ENCODE peak calls at places on chromosome 18, in ten cellular contexts. F is endothelial cell of umbilical vein, C is colonic mucosa, O is Calu3, N is lower lobe of right lung, V is D721Med, K is neural crest cell, S is fibroblast of mammary gland, L is IMR-90, W is AG10803. P is an unnamed sample.

GRCh38 chr18:79596451-79597175 is 83.0 kb upstream of the CTDP1 start:
- DNase-seq in V (no peak), F (no peak), C (no peak), O (no peak), S (no peak), W (no peak), L (no peak), K (no peak), N (peak; percentile 25), P (no peak)

GRCh38 chr18:63788447-63789096 is 13.4 kb downstream of the SERPINB7 start:
- DNase-seq in K (no peak), C (no peak), W (peak; percentile 86), O (peak; percentile 72), S (peak; percentile 95), F (peak; percentile 79), L (peak; percentile 96), V (no peak), N (no peak), P (no peak)

GRCh38 chr18:56825312-56825711 is 174.2 kb downstream of the WDR7 start:
- DNase-seq in W (no peak), F (no peak), C (no peak), L (no peak), N (no peak), O (no peak), V (no peak), S (no peak), K (no peak), P (no peak)

GRCh38 chr18:52312321-52312720 is 27.7 kb upstream of the DCC start:
- DNase-seq in S (no peak), V (no peak), C (no peak), K (no peak), L (no peak), N (no peak), W (no peak), F (no peak), O (no peak), P (no peak)

GRCh38 chr18:56913970-56914369 is 232.9 kb upstream of the BOD1L2 start:
- DNase-seq in C (no peak), N (no peak), O (no peak), W (no peak), S (no peak), L (no peak), V (no peak), F (no peak), K (no peak), P (no peak)

GRCh38 chr18:37317486-37317885 is 248.1 kb downstream of the CELF4 start:
- DNase-seq in F (no peak), W (no peak), V (no peak), O (no peak), C (no peak), L (no peak), N (no peak), K (no peak), S (no peak), P (no peak)

GRCh38 chr18:66795011-66795410 is 191.1 kb upstream of the CDH19 start:
- DNase-seq in S (no peak), K (no peak), N (no peak), W (no peak), L (no peak), F (no peak), O (no peak), C (no peak), V (no peak), P (no peak)

GRCh38 chr18:3451989-3452749 is 2.2 kb downstream of the TGIF1 start:
- DNase-seq in O (peak; percentile 53), V (no peak), C (peak; percentile 84), F (peak; percentile 70), K (peak; percentile 31), W (peak; percentile 81), S (peak; percentile 64), L (peak; percentile 69), N (peak; percentile 77), P (no peak)

GRCh38 chr18:6331872-6332271 is 82.8 kb downstream of the L3MBTL4 start:
- DNase-seq in N (no peak), O (no peak), C (no peak), K (no peak), S (no peak), L (no peak), W (no peak), F (no peak), V (no peak), P (no peak)

GRCh38 chr18:26470011-26470637 is 78.2 kb downstream of the KCTD1 start:
- DNase-seq in N (no peak), W (peak; percentile 92), F (no peak), K (no peak), C (no peak), S (peak; percentile 18), V (no peak), O (no peak), L (peak; percentile 73), P (no peak)

GRCh38 chr18:72700961-72701710 is 157.0 kb upstream of the CBLN2 start:
- DNase-seq in C (no peak), K (no peak), V (no peak), W (peak; percentile 17), N (no peak), L (peak; percentile 14), F (no peak), S (peak; percentile 26), O (no peak), P (no peak)

DNA sequence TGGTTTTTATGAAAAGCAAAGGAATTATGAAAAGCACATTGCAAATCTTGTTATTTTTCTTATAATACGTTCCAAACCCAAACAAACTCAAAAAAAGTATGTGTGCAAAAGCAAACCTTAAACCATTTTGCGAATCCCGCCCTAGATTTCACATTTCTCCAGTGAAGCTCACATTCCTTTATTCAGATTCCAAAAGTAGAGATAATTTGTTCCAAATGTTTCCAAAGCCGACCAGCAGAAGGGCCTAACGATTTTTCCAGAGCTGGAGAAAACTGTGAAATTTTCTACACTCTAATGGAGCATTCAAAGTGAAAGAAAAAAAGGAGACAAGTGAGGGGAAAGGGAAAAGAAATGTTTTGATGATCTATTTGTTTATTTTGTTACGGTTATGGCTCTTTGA is 286.5 kb upstream of the SLC14A2 start:
- DNase-seq in V (no peak), S (peak; percentile 11), K (no peak), W (peak; percentile 88), N (no peak), C (no peak), O (no peak), L (no peak), F (no peak), P (no peak)
- TF ChIP-seq CTCF in V (no peak), S (no peak), K (no peak), W (no peak), N (no peak), C (no peak), O (no peak), L (no peak), F (no peak), P (no peak)

DNA sequence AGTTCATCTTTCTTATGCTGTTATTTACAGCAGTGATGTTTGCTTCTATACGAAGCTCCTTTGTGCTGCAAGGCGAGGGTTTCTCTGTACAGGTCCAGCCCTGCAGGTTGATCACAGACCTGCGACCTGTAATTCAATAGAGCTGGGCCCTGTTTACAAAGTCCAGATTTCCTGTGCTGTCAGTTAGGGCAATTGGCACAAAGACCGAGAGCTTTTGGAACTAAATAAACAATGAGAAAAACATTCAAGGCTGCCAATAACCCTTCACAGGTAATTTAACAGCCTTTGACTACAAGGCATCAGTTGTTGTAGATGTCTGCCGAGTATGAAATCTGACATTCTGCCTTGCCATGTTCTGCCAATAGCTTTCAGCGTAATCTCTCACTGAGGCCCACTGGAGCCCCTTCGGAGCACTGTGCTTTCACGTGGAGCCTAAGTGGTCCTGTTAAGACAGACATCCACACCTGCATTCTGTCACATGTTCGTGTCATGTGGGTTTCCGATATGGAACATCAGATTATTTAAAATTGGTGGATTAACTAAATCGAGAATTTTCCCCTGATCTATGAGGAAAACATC is 232.5 kb downstream of the PTGR3 start:
- DNase-seq in N (no peak), L (no peak), C (no peak), V (no peak), K (no peak), O (no peak), F (no peak), S (no peak), W (no peak), P (no peak)
- TF ChIP-seq CTCF in N (no peak), L (no peak), C (no peak), V (no peak), K (no peak), O (no peak), F (no peak), S (no peak), W (no peak), P (no peak)

GRCh38 chr18:31679806-31680793 is 4.3 kb downstream of the B4GALT6 start:
- DNase-seq in L (no peak), N (no peak), F (peak; percentile 64), C (peak; percentile 21), V (no peak), W (no peak), S (peak; percentile 35), O (peak; percentile 19), K (no peak), P (no peak)

GRCh38 chr18:31678425-31678824 is 6.0 kb downstream of the B4GALT6 start:
- DNase-seq in K (no peak), L (no peak), V (no peak), S (no peak), N (no peak), C (no peak), W (no peak), O (no peak), F (no peak), P (no peak)

GRCh38 chr18:31683106-31683505 is 1.3 kb downstream of the B4GALT6 start:
- DNase-seq in V (no peak), K (no peak), L (no peak), W (no peak), F (no peak), O (no peak), C (no peak), N (no peak), S (no peak), P (no peak)

GRCh38 chr18:31679133-31679731 is 5.1 kb downstream of the B4GALT6 start:
- DNase-seq in V (no peak), S (peak; percentile 91), F (peak; percentile 93), N (no peak), C (peak; percentile 36), K (no peak), L (peak; percentile 46), W (peak; percentile 60), O (no peak), P (no peak)

GRCh38 chr18:31680836-31681568 is 3.4 kb downstream of the B4GALT6 start:
- DNase-seq in N (no peak), O (no peak), S (peak; percentile 18), L (no peak), V (no peak), K (no peak), C (peak; percentile 43), W (no peak), F (peak; percentile 20), P (no peak)
- TF ChIP-seq CTCF in N (no peak), O (no peak), S (no peak), L (peak; percentile 2), V (no peak), K (peak; percentile 60), C (no peak), W (no peak), F (no peak), P (no peak)

DNA sequence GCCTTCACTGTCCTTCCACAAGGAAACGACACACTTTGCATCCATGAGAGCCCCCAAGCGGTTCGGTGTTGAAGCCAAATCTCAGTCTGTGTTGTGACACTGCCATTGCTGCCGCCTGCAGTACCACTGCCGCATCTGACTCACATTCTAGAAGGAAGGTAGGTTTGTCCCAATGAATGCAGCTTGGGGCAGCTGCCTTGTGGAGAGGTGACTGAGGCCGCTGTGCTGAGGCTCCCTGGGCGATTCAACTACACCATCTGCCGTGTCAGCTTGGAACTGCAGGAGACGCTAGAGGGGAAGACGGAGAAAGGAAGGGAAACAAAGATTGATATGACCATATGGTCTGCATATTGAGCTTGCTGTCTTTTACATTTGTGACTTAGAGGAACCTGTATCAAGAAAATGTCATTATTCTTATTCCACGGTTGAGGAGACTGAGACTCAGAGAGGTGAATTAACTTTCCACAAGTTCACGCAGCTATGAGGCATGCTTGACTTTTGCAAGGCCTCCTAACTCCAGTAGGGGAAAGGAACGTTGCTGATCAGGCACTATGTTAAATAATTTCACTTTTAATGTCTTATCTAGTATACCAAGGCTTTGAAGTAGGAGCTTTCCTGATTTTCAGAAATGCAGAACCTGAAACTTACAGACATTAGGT is 43.5 kb upstream of the LMAN1 start:
- DNase-seq in K (peak; percentile 82), S (peak; percentile 67), F (peak; percentile 73), V (peak; percentile 95), W (peak; percentile 62), O (peak; percentile 89), L (peak; percentile 68), C (peak; percentile 65), N (peak; percentile 72), P (no peak)
- TF ChIP-seq CTCF in K (peak; percentile 95), S (peak; percentile 99), F (peak; percentile 92), V (peak; percentile 96), W (peak; percentile 100), O (peak; percentile 98), L (peak; percentile 91), C (peak; percentile 85), N (peak; percentile 89), P (no peak)

P was measured in omental fat pad.